ENCODE peak calls at places on chromosomes 7 and 10, in four cellular contexts. N is mammary epithelial cell, G is kidney, V is neural progenitor cell. Y is an unnamed sample. For H3K36me3, the result is how much of the 10 kb centered on the place peaks cover.

GRCh38 chr7:69967152-69967591 is 368.9 kb downstream of the AUTS2 start:
- DNase-seq in N (no peak), G (peak), V (peak), Y (peak)

GRCh38 chr10:26199841-26200240 is 16.7 kb upstream of the GAD2 start:
- DNase-seq in N (no peak), G (no peak), V (no peak), Y (no peak)

GRCh38 chr7:11196143-11196542 is 222.5 kb downstream of the PHF14 start:
- DNase-seq in N (no peak), G (no peak), V (no peak), Y (no peak)

GRCh38 chr7:124550036-124550435 is 215.6 kb downstream of the GPR37 start:
- DNase-seq in N (no peak), G (no peak), V (no peak), Y (no peak)

GRCh38 chr10:84049300-84050015 is 89.9 kb upstream of the GHITM start:
- DNase-seq in N (no peak), G (no peak), V (no peak), Y (no peak)

GRCh38 chr7:126778101-126778500 is 474.6 kb downstream of the GRM8 start:
- DNase-seq in N (no peak), G (no peak), V (no peak), Y (no peak)

GRCh38 chr10:18879284-18879683 is 169.3 kb upstream of the MALRD1 start:
- DNase-seq in N (no peak), G (no peak), V (no peak), Y (no peak)

GRCh38 chr10:113326160-113327111 is 226.4 kb upstream of the HABP2 start:
- DNase-seq in N (peak), G (no peak), V (peak), Y (peak)

GRCh38 chr7:84336303-84336702 is 141.7 kb upstream of the SEMA3A start:
- DNase-seq in N (no peak), G (no peak), V (no peak), Y (no peak)

GRCh38 chr7:2680792-2681490 is 7.1 kb upstream of the AMZ1 start:
- DNase-seq in N (peak), G (peak), V (peak), Y (peak)

GRCh38 chr10:131477457-131478205 is 166.1 kb upstream of the TCERG1L start:
- DNase-seq in N (no peak), G (no peak), V (peak), Y (no peak)

GRCh38 chr10:126011995-126012394 is 115.6 kb downstream of the FANK1 start:
- DNase-seq in N (no peak), G (no peak), V (no peak), Y (no peak)

GRCh38 chr10:43931308-43931930 is 282.7 kb upstream of the ZNF32 start:
- DNase-seq in N (peak), G (no peak), V (no peak), Y (no peak)

GRCh38 chr10:7184660-7185366 is 226.0 kb downstream of the SFMBT2 start:
- DNase-seq in N (no peak), G (no peak), V (no peak), Y (no peak)

GRCh38 chr7:151706568-151707469 is 170.1 kb downstream of the PRKAG2 start:
- DNase-seq in N (no peak), G (no peak), V (no peak), Y (no peak)

GRCh38 chr7:99997545-99998137 is 17.8 kb upstream of the ZKSCAN1 start:
- DNase-seq in N (no peak), G (peak), V (peak), Y (peak)

GRCh38 chr10:124511205-124512039 is 49.8 kb downstream of the LHPP start:
- DNase-seq in N (no peak), G (no peak), V (peak), Y (no peak)

GRCh38 chr7:20647908-20648776 is 32.7 kb downstream of the ABCB5 start:
- DNase-seq in N (peak), G (no peak), V (peak), Y (no peak)

GRCh38 chr7:153475240-153475639 is 577.0 kb upstream of the DPP6 start:
- DNase-seq in N (no peak), G (no peak), V (no peak), Y (no peak)

GRCh38 chr10:79206300-79207095 is 137.7 kb downstream of the ZMIZ1 start:
- DNase-seq in N (no peak), G (no peak), V (no peak), Y (no peak)

GRCh38 chr10:8768854-8769253 is 714.4 kb downstream of the GATA3 start:
- DNase-seq in N (no peak), G (no peak), V (no peak), Y (no peak)

GRCh38 chr7:140439359-140439758 is 35.5 kb downstream of the RAB19 start:
- DNase-seq in N (no peak), G (no peak), V (no peak), Y (no peak)

GRCh38 chr10:92239600-92240288 is 51.1 kb downstream of the CPEB3 start:
- DNase-seq in N (peak), G (peak), V (peak), Y (peak)

GRCh38 chr7:116630932-116631449 is 41.0 kb upstream of the MET start:
- DNase-seq in N (peak), G (peak), V (peak), Y (peak)

GRCh38 chr7:116632349-116632748 is 39.6 kb upstream of the MET start:
- DNase-seq in N (peak), G (no peak), V (no peak), Y (no peak)

GRCh38 chr7:116630357-116630756 is 41.6 kb upstream of the MET start:
- DNase-seq in N (peak), G (no peak), V (no peak), Y (no peak)

GRCh38 chr7:116631676-116632075 is 40.3 kb upstream of the MET start:
- DNase-seq in N (no peak), G (no peak), V (no peak), Y (no peak)

GRCh38 chr7:116633131-116633988 is 38.6 kb upstream of the MET start:
- DNase-seq in N (peak), G (no peak), V (no peak), Y (no peak)
- TF ChIP-seq CTCF in N (no peak), G (no peak), V (no peak), Y (no peak)

GRCh38 chr7:128323489-128324362 is 20.0 kb downstream of the RBM28 start:
- DNase-seq in N (no peak), G (no peak), V (no peak), Y (no peak)
- H3K36me3 ChIP-seq in N (under half), G (under half), V (under half), Y (half or more)

GRCh38 chr7:1402791-1403755 is 56.2 kb downstream of the MICALL2 start:
- DNase-seq in N (no peak), G (peak), V (no peak), Y (no peak)

GRCh38 chr7:1401011-1401410 is 58.3 kb downstream of the MICALL2 start:
- DNase-seq in N (peak), G (no peak), V (no peak), Y (no peak)

GRCh38 chr7:1402110-1402790 is 57.0 kb downstream of the MICALL2 start:
- DNase-seq in N (no peak), G (peak), V (no peak), Y (no peak)

GRCh38 chr7:1404881-1405548 is 54.3 kb downstream of the MICALL2 start:
- DNase-seq in N (no peak), G (peak), V (peak), Y (no peak)

GRCh38 chr7:1403844-1404404 is 55.3 kb downstream of the MICALL2 start:
- DNase-seq in N (no peak), G (peak), V (peak), Y (peak)
- TF ChIP-seq CTCF in N (no peak), G (no peak), V (no peak), Y (no peak)

DNA sequence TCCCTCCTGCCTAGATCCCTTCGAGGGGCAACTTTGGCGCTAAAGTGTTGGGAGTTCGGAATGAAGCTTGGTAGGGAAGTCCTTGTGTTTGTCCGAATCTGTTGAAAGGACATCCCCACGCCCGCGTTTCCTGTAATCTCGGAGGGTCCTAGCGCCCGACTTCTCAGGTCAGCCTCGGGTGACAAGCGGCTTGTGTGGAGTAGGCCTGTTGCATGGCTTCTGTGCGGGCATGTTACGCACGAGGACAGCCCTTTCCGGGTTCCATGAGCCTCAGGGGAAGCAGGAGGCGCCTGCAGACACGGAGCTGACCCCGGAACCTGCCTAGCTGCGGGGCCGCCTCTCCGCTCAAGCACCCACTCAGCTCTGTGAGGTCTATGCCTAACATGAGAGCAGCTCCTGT is 28.4 kb upstream of the AP5Z1 start:
- DNase-seq in N (no peak), G (no peak), V (no peak), Y (peak)
- H3K36me3 ChIP-seq in N (under half), G (under half), V (under half), Y (under half)

GRCh38 chr7:111853231-111853990 is 291.1 kb upstream of the IMMP2L start:
- DNase-seq in N (no peak), G (no peak), V (peak), Y (no peak)
- TF ChIP-seq CTCF in N (no peak), G (no peak), V (peak), Y (no peak)

GRCh38 chr10:73376679-73377078 is 18.0 kb upstream of the CFAP70 start:
- DNase-seq in N (peak), G (no peak), V (no peak), Y (no peak)

DNA sequence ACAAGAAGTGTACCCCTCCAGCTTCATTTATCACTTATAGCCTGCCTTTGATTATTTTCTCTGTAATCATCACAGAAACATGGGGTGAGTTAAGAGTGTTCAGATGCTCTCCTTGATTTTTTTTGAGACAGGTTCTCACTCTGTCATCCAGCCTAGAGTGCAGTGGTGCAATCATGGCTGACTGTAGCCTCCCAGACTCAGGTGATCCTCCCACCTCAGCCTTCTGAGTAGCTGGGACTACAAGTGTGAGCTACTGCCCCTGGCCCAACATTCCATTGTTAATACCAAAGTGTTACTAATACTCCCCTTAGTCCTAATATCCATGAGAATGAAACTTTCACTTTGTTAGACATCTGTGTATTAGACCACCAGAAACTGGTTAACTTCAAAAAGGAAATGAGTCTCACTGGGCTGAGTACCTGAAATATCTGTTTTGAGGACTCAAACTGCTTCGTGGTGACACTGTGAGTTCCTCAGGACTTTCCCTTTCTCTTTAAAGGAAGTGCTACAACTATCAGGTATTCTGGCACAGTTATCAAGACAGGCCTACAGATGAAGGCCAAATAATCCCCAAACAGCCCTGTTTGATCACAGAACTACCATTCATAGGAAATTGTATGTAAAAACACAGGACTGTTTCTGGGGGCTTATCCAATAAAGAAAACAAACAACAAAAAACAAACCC is 20.5 kb upstream of the CFAP70 start:
- DNase-seq in N (no peak), G (no peak), V (no peak), Y (no peak)
- H3K36me3 ChIP-seq in N (under half), G (under half), V (under half), Y (half or more)